ENCODE peak calls at places on chromosomes 2 and 18, in four cellular contexts. C, I, P and A are unnamed samples.

GRCh38 chr2:30106543-30106942 is 40.3 kb upstream of the YPEL5 start:
- DNase-seq in C (peak), I (no peak), P (no peak), A (peak)

GRCh38 chr2:212052412-212053159 is 486.0 kb downstream of the ERBB4 start:
- DNase-seq in C (no peak), I (no peak), P (no peak), A (peak)

GRCh38 chr2:145091011-145091744 is 571.3 kb upstream of the ZEB2 start:
- DNase-seq in C (no peak), I (no peak), P (no peak), A (no peak)

GRCh38 chr2:9101763-9102425 is 98.4 kb upstream of the MBOAT2 start:
- DNase-seq in C (no peak), I (no peak), P (no peak), A (no peak)

GRCh38 chr2:156864230-156864629 is 393.3 kb upstream of the GALNT5 start:
- DNase-seq in C (no peak), I (no peak), P (no peak), A (no peak)

GRCh38 chr2:40716879-40717278 is 265.0 kb upstream of the SLC8A1 start:
- DNase-seq in C (no peak), I (no peak), P (no peak), A (no peak)

GRCh38 chr2:152250421-152251100 is 75.0 kb upstream of the STAM2 start:
- DNase-seq in C (no peak), I (no peak), P (no peak), A (no peak)

GRCh38 chr2:23600336-23600735 is 215.4 kb downstream of the KLHL29 start:
- DNase-seq in C (no peak), I (no peak), P (no peak), A (no peak)

GRCh38 chr2:180101846-180102245 is 94.7 kb upstream of the CWC22 start:
- DNase-seq in C (no peak), I (no peak), P (no peak), A (no peak)

GRCh38 chr18:71327443-71328120 is 1038.7 kb downstream of the SOCS6 start:
- DNase-seq in C (no peak), I (no peak), P (no peak), A (no peak)

GRCh38 chr18:51614033-51614432 is 416.6 kb upstream of the MEX3C start:
- DNase-seq in C (peak), I (no peak), P (no peak), A (no peak)

GRCh38 chr2:54916637-54917036 is 133.6 kb downstream of the RTN4 start:
- DNase-seq in C (no peak), I (no peak), P (no peak), A (no peak)

GRCh38 chr18:10006261-10006903 is 92.6 kb downstream of the VAPA start:
- DNase-seq in C (no peak), I (no peak), P (no peak), A (no peak)

GRCh38 chr2:117936871-117937428 is 76.9 kb downstream of the CCDC93 start:
- DNase-seq in C (no peak), I (no peak), P (no peak), A (no peak)
- TF ChIP-seq POLR2A in C (no peak), I (no peak), P (no peak), A (no peak)

DNA sequence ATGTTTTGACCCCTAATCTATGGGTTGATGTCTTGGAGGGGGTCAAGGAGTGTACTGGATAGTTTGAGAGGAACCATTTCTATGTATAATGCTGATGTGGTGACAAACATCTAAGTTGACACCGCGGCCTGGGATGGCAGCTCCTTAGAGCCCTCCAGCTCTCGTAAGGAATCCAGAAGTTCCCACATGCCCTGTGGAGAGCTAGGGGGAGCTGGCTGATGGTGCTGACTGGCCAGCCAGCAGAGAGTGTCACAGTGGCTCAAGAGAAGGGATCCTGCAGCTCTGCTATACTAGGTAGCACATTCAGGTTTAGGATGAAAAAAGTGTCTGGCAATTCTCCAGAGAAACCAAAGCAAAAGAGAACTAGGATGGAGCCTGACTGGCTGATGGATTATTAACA is 842.2 kb upstream of the VRK2 start:
- DNase-seq in C (no peak), I (no peak), P (no peak), A (no peak)
- TF ChIP-seq POLR2A in C (no peak), I (no peak), P (no peak), A (no peak)

GRCh38 chr2:47438084-47438483 is 35.1 kb downstream of the MSH2 start:
- DNase-seq in C (no peak), I (no peak), P (no peak), A (no peak)

GRCh38 chr2:47437287-47437686 is 34.3 kb downstream of the MSH2 start:
- DNase-seq in C (no peak), I (no peak), P (no peak), A (no peak)
- TF ChIP-seq POLR2A in C (no peak), I (no peak), P (no peak), A (no peak)

GRCh38 chr2:97995734-97996624 is at the start of gene TMEM131:
- DNase-seq in C (peak), I (peak), P (peak), A (peak)
- TF ChIP-seq POLR2A in C (peak), I (peak), P (peak), A (peak)